ENCODE peak calls at places on chromosomes 7 and 10, in six cellular contexts. I is HCT116, O is body of pancreas, Z is GM12878, R is endothelial cell of umbilical vein, D is astrocyte. A is an unnamed sample. For H3K36me3 and H3K27me3, the result is how much of the 10 kb centered on the place peaks cover.

GRCh38 chr10:31456463-31456862 is 137.4 kb downstream of the ZEB1 start:
- DNase-seq in R (no peak), D (peak), I (no peak), Z (no peak), O (no peak), A (no peak)

GRCh38 chr10:123149568-123150228 is 1.8 kb downstream of the HMX2 start:
- DNase-seq in Z (no peak), O (no peak), D (peak), I (no peak), R (peak), A (no peak)

GRCh38 chr10:114199239-114199638 is 20.1 kb downstream of the TDRD1 start:
- DNase-seq in R (no peak), Z (no peak), O (no peak), I (no peak), D (no peak), A (no peak)

GRCh38 chr7:74502216-74502891 is 48.6 kb downstream of the GTF2IRD1 start:
- DNase-seq in I (no peak), R (no peak), O (peak), D (peak), Z (no peak), A (no peak)

GRCh38 chr7:18459439-18459838 is 36.1 kb upstream of the HDAC9 start:
- DNase-seq in D (peak), O (no peak), Z (no peak), I (no peak), R (no peak), A (no peak)

GRCh38 chr7:22853674-22854157 is 31.1 kb upstream of the TOMM7 start:
- DNase-seq in D (no peak), I (peak), Z (no peak), O (peak), R (peak), A (no peak)

GRCh38 chr7:20199015-20199737 is 18.0 kb downstream of the MACC1 start:
- DNase-seq in D (peak), R (peak), Z (peak), O (peak), I (peak), A (no peak)

GRCh38 chr10:2759203-2759602 is 308.1 kb upstream of the PFKP start:
- DNase-seq in Z (peak), I (no peak), D (no peak), R (no peak), O (no peak), A (no peak)

GRCh38 chr10:78905015-78905939 is 163.5 kb upstream of the ZMIZ1 start:
- DNase-seq in O (no peak), I (no peak), Z (no peak), R (no peak), D (no peak), A (no peak)

GRCh38 chr7:8085420-8085819 is 116.8 kb downstream of the GLCCI1 start:
- DNase-seq in R (no peak), Z (no peak), I (no peak), D (no peak), O (no peak), A (no peak)

GRCh38 chr7:82699773-82700186 is 256.2 kb upstream of the CACNA2D1 start:
- DNase-seq in I (peak), O (no peak), R (peak), Z (no peak), D (peak), A (no peak)

GRCh38 chr10:124526621-124527267 is 65.1 kb downstream of the LHPP start:
- DNase-seq in I (no peak), R (no peak), O (no peak), Z (no peak), D (no peak), A (no peak)

GRCh38 chr10:78660446-78661106 is 408.2 kb upstream of the ZMIZ1 start:
- DNase-seq in D (no peak), Z (no peak), O (no peak), I (no peak), R (no peak), A (no peak)

GRCh38 chr10:103792547-103792946 is 62.8 kb downstream of the SH3PXD2A start:
- DNase-seq in Z (no peak), R (no peak), I (no peak), D (no peak), O (no peak), A (no peak)

GRCh38 chr10:36489928-36490279 is 635.5 kb upstream of the ANKRD30A start:
- DNase-seq in O (no peak), I (no peak), R (no peak), D (peak), Z (no peak), A (peak)

GRCh38 chr10:99394761-99395386 is 35.5 kb downstream of the GOT1 start:
- DNase-seq in O (no peak), D (no peak), Z (no peak), R (no peak), I (no peak), A (no peak)

GRCh38 chr10:99394256-99394655 is 36.2 kb downstream of the GOT1 start:
- DNase-seq in Z (no peak), I (no peak), R (no peak), D (no peak), O (peak), A (no peak)

GRCh38 chr10:99395750-99396445 is 34.5 kb downstream of the GOT1 start:
- DNase-seq in R (peak), O (no peak), D (peak), I (no peak), Z (no peak), A (peak)

GRCh38 chr10:99393683-99394082 is 36.7 kb downstream of the GOT1 start:
- DNase-seq in O (no peak), R (no peak), Z (no peak), D (no peak), I (no peak), A (no peak)

GRCh38 chr10:99396471-99396870 is 34.0 kb downstream of the GOT1 start:
- DNase-seq in Z (no peak), D (peak), I (no peak), R (no peak), O (no peak), A (no peak)
- H3K4me3 ChIP-seq in Z (no peak), D (no peak), I (no peak), R (no peak), O (no peak), A (no peak)

GRCh38 chr10:28541695-28542365 is 8.9 kb downstream of the WAC start:
- DNase-seq in Z (no peak), R (no peak), I (no peak), D (no peak), O (no peak), A (no peak)

GRCh38 chr10:28542728-28543127 is 9.8 kb downstream of the WAC start:
- DNase-seq in O (no peak), D (no peak), I (no peak), Z (no peak), R (no peak), A (no peak)

GRCh38 chr10:28544058-28544457 is 11.1 kb downstream of the WAC start:
- DNase-seq in I (no peak), D (no peak), Z (no peak), O (no peak), R (no peak), A (no peak)

GRCh38 chr10:28535846-28536245 is 2.9 kb downstream of the WAC start:
- DNase-seq in R (no peak), O (no peak), Z (no peak), I (no peak), D (no peak), A (no peak)

GRCh38 chr10:28540145-28540544 is 7.2 kb downstream of the WAC start:
- DNase-seq in D (no peak), O (no peak), Z (no peak), R (no peak), I (no peak), A (no peak)
- H3K36me3 ChIP-seq in D (half or more), O (under half), Z (under half), R (under half), I (half or more), A (under half)

GRCh38 chr7:105690286-105690915 is 109.1 kb upstream of the EFCAB10 start:
- DNase-seq in R (no peak), I (no peak), D (peak), O (no peak), Z (no peak), A (no peak)
- H3K27me3 ChIP-seq in R (under half), I (under half), D (under half), O (under half), Z (under half), A (under half)

GRCh38 chr7:26103541-26104070 is 48.4 kb upstream of the NFE2L3 start:
- DNase-seq in I (no peak), D (no peak), Z (no peak), O (no peak), R (no peak), A (no peak)

GRCh38 chr7:26100940-26101339 is 51.1 kb upstream of the NFE2L3 start:
- DNase-seq in I (no peak), R (no peak), O (no peak), Z (no peak), D (no peak), A (no peak)

GRCh38 chr7:26097837-26098668 is 53.9 kb upstream of the NFE2L3 start:
- DNase-seq in Z (no peak), I (no peak), D (no peak), O (no peak), R (no peak), A (no peak)

GRCh38 chr7:26102176-26102575 is 49.8 kb upstream of the NFE2L3 start:
- DNase-seq in I (no peak), Z (no peak), D (no peak), R (no peak), O (no peak), A (no peak)

DNA sequence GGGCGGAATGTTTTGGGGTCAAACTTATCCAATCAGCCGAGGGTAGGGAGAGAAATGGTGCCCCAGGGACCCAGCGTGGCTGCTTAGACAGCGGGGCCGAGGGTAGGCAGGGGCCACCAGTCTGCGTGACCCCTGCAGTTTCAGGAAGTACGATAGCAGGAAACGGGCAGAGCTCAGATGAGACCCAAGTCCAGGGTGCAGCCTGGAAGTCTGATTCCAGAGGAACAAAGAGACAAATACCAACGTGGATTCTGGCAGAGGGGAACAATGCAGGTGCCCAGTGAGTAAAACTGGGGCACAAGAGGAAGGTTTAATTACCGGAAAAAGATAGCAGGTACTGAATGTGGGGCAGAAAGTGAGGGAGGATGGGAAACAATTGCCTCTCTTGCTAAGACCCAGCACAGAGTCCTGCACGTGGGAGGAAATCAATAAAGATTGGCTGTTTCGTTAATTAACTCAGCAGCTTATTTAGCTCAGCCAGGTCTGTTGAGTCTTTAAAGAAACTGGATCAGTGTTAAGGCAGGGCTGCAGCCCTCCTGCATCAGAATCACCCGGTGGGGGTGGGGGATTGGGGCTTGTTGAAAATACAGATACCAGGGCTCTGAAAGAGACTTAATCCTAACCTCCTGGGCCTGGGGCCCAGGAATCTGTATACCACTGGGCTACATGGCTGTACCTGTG is 50.4 kb upstream of the NFE2L3 start:
- DNase-seq in O (no peak), R (no peak), D (no peak), Z (no peak), I (no peak), A (no peak)
- H3K4me3 ChIP-seq in O (no peak), R (no peak), D (no peak), Z (peak), I (no peak), A (no peak)

GRCh38 chr7:98289333-98289875 is 7.9 kb downstream of the BRI3 start:
- DNase-seq in R (no peak), I (no peak), O (no peak), Z (no peak), D (no peak), A (no peak)
- H3K36me3 ChIP-seq in R (half or more), I (under half), O (under half), Z (under half), D (under half), A (under half)